ENCODE peak calls at places on chromosomes 1 and 21, in six cellular contexts. G is hypothalamus, O is astrocyte of the spinal cord, L is endodermal cell, B is hepatic stellate cell, P is NCI-H748 treated with DMSO at 0.1 percent for 48 hours. X is an unnamed sample.

GRCh38 chr1:87506147-87506546 is 177.5 kb downstream of the LMO4 start:
- DNase-seq in B (no peak), G (no peak), O (no peak), P (no peak), L (no peak), X (no peak)

GRCh38 chr1:201718346-201719202 is 110.4 kb upstream of the IPO9 start:
- DNase-seq in G (no peak), O (no peak), P (no peak), L (no peak), B (no peak), X (no peak)

GRCh38 chr1:165858364-165858823 is 31.0 kb downstream of the UCK2 start:
- DNase-seq in L (no peak), G (no peak), P (peak), B (no peak), O (no peak), X (peak)

GRCh38 chr1:149917590-149918144 is at the start of gene SV2A:
- DNase-seq in O (peak), B (peak), G (no peak), P (peak), L (peak), X (peak)

GRCh38 chr1:33348676-33349080 is 27.8 kb upstream of the A3GALT2 start:
- DNase-seq in G (no peak), B (no peak), L (no peak), O (no peak), P (no peak), X (no peak)

GRCh38 chr1:2240251-2241156 is 12.4 kb downstream of the SKI start:
- DNase-seq in G (no peak), L (peak), B (peak), P (no peak), O (peak), X (peak)

GRCh38 chr1:110874303-110875215 is 1.6 kb downstream of the CD53 start:
- DNase-seq in P (no peak), B (no peak), L (no peak), G (no peak), O (no peak), X (no peak)

GRCh38 chr21:41779659-41780058 is 12.8 kb upstream of the RIPK4 start:
- DNase-seq in B (no peak), O (no peak), L (peak), P (peak), G (no peak), X (no peak)

GRCh38 chr21:46318464-46318845 is 5.2 kb downstream of the C21orf58 start:
- DNase-seq in L (no peak), P (no peak), B (no peak), G (no peak), O (no peak), X (no peak)

GRCh38 chr1:167427843-167428242 is 90.5 kb downstream of the CD247 start:
- DNase-seq in P (no peak), O (no peak), B (no peak), G (no peak), L (no peak), X (no peak)

GRCh38 chr1:110338200-110339039 is 757 bp upstream of the RBM15 start:
- DNase-seq in L (peak), P (peak), O (no peak), G (peak), B (peak), X (no peak)

GRCh38 chr1:153374077-153374476 is 1.3 kb downstream of the S100A12 start:
- DNase-seq in P (no peak), B (no peak), O (no peak), G (no peak), L (peak), X (peak)

GRCh38 chr21:33682992-33683627 is 40.8 kb downstream of the ITSN1 start:
- DNase-seq in O (peak), G (no peak), P (no peak), B (peak), L (no peak), X (peak)

GRCh38 chr21:29812947-29813346 is 126.8 kb downstream of the GRIK1 start:
- DNase-seq in G (no peak), B (no peak), O (no peak), P (no peak), L (no peak), X (no peak)

GRCh38 chr1:33972676-33973395 is 109.0 kb downstream of the HMGB4 start:
- DNase-seq in L (no peak), O (peak), P (no peak), G (peak), B (no peak), X (no peak)

GRCh38 chr1:87642581-87643129 is 314.0 kb downstream of the LMO4 start:
- DNase-seq in O (peak), B (no peak), P (peak), L (peak), G (no peak), X (peak)

GRCh38 chr1:111192643-111193519 is 7.6 kb downstream of the DENND2D start:
- DNase-seq in L (no peak), P (no peak), G (no peak), B (no peak), O (no peak), X (peak)

GRCh38 chr1:92310185-92310597 is 11.3 kb downstream of the RPAP2 start:
- DNase-seq in G (no peak), P (peak), L (no peak), B (peak), O (peak), X (no peak)

GRCh38 chr1:196655494-196655893 is 3.7 kb downstream of the CFH start:
- DNase-seq in O (no peak), G (no peak), B (no peak), P (no peak), L (no peak), X (no peak)

GRCh38 chr1:172144445-172145060 is 275.9 kb upstream of the C1orf105 start:
- DNase-seq in P (no peak), L (no peak), B (peak), G (no peak), O (peak), X (peak)

GRCh38 chr1:226813671-226814591 is 56.5 kb upstream of the PSEN2 start:
- DNase-seq in L (no peak), G (no peak), P (no peak), B (no peak), O (no peak), X (no peak)

GRCh38 chr1:234696148-234696576 is 86.2 kb upstream of the IRF2BP2 start:
- DNase-seq in G (no peak), L (no peak), O (no peak), B (no peak), P (no peak), X (no peak)

GRCh38 chr1:214708321-214708960 is 105.4 kb downstream of the CENPF start:
- DNase-seq in L (no peak), B (no peak), P (no peak), G (no peak), O (peak), X (no peak)

GRCh38 chr1:211791979-211792378 is 38.6 kb downstream of the LPGAT1 start:
- DNase-seq in G (no peak), B (no peak), P (no peak), O (no peak), L (no peak), X (no peak)

GRCh38 chr1:9553736-9554144 is 14.5 kb downstream of the SLC25A33 start:
- DNase-seq in O (no peak), G (no peak), L (no peak), P (no peak), B (no peak), X (no peak)

GRCh38 chr1:11486610-11487009 is 7.7 kb downstream of the DISP3 start:
- DNase-seq in P (no peak), O (no peak), L (no peak), B (no peak), G (no peak), X (no peak)

GRCh38 chr1:154420961-154421924 is 16.1 kb downstream of the IL6R start:
- DNase-seq in L (peak), G (no peak), B (no peak), O (no peak), P (no peak), X (no peak)

GRCh38 chr1:11671205-11671543 is 7.2 kb downstream of the FBXO6 start:
- DNase-seq in L (peak), P (no peak), O (no peak), B (no peak), G (no peak), X (no peak)

GRCh38 chr1:28720376-28720775 is 16.4 kb upstream of the YTHDF2 start:
- DNase-seq in P (no peak), B (no peak), L (no peak), G (no peak), O (no peak), X (peak)

GRCh38 chr1:15028117-15028516 is 125.4 kb upstream of the TMEM51 start:
- DNase-seq in G (peak), L (no peak), B (peak), P (no peak), O (peak), X (peak)

GRCh38 chr21:25885405-25885804 is 150.6 kb downstream of the GABPA start:
- DNase-seq in L (no peak), G (no peak), O (no peak), P (no peak), B (no peak), X (no peak)

GRCh38 chr1:11147371-11147770 is 41.8 kb upstream of the ANGPTL7 start:
- DNase-seq in P (no peak), G (no peak), B (no peak), O (peak), L (no peak), X (peak)

GRCh38 chr1:77250126-77250525 is 30.9 kb upstream of the PIGK start:
- DNase-seq in O (no peak), G (no peak), B (no peak), L (no peak), P (no peak), X (no peak)

GRCh38 chr1:225423518-225423855 is 4.4 kb downstream of the LBR start:
- DNase-seq in P (no peak), O (no peak), L (peak), G (no peak), B (no peak), X (no peak)

GRCh38 chr21:36509966-36510742 is 30.2 kb upstream of the CLDN14 start:
- DNase-seq in L (no peak), B (no peak), P (no peak), G (no peak), O (no peak), X (peak)

GRCh38 chr1:184493987-184494388 is 107.2 kb downstream of the C1orf21 start:
- DNase-seq in B (no peak), G (no peak), L (no peak), O (no peak), P (no peak), X (no peak)

GRCh38 chr1:118366296-118366695 is 181.3 kb upstream of the SPAG17 start:
- DNase-seq in L (no peak), O (no peak), P (no peak), G (no peak), B (no peak), X (no peak)

GRCh38 chr1:94298861-94299260 is 61.5 kb upstream of the ARHGAP29 start:
- DNase-seq in O (no peak), G (no peak), P (no peak), B (no peak), L (no peak), X (no peak)

GRCh38 chr1:8137406-8138244 is 111.5 kb upstream of the ERRFI1 start:
- DNase-seq in G (no peak), O (peak), L (no peak), B (peak), P (no peak), X (peak)

X was measured in islet precursor cell.